ENCODE peak calls at places on chromosomes 4 and X, in nine cellular contexts. One of them, this sample, is unnamed.
A peak's percentile ranks its signal among the peaks of the same experiment; 100 is the strongest.

GRCh38 chr4:7282094-7282370 is 89.7 kb downstream of the SORCS2 start:
- DNase-seq in stimulated activated CD8-positive, alpha-beta memory T cell treated with anti-CD3 and anti-CD28 coated beads, Interleukin-15, amount 100 ng/mL, for 48 hours: no peak
- DNase-seq in activated CD4-positive, CD25-positive, alpha-beta regulatory T cell treated with anti-CD3 and anti-CD28 coated beads, Interleukin-2, amount 50 U/mL, for 72 hours: no peak
- DNase-seq in GM12865: no peak
- DNase-seq in NCI-H2029: no peak
- DNase-seq in activated naive CD4-positive, alpha-beta T cell treated with Interleukin-2 at 50 U/mL for 16 hours: no peak
- DNase-seq in HT-29: no peak
- DNase-seq in CD4-positive, alpha-beta T cell: no peak
- DNase-seq in lower leg skin: no peak
- DNase-seq in this sample: no peak

GRCh38 chr4:6022607-6023288 is 4.5 kb upstream of the C4orf50 start:
- DNase-seq in stimulated activated CD8-positive, alpha-beta memory T cell treated with anti-CD3 and anti-CD28 coated beads, Interleukin-15, amount 100 ng/mL, for 48 hours: no peak
- DNase-seq in activated CD4-positive, CD25-positive, alpha-beta regulatory T cell treated with anti-CD3 and anti-CD28 coated beads, Interleukin-2, amount 50 U/mL, for 72 hours: no peak
- DNase-seq in GM12865: no peak
- DNase-seq in NCI-H2029: no peak
- DNase-seq in activated naive CD4-positive, alpha-beta T cell treated with Interleukin-2 at 50 U/mL for 16 hours: no peak
- DNase-seq in HT-29: no peak
- DNase-seq in CD4-positive, alpha-beta T cell: no peak
- DNase-seq in lower leg skin: no peak
- DNase-seq in this sample: no peak

GRCh38 chr4:23041501-23041900 is 348.8 kb downstream of the GBA3 start:
- DNase-seq in stimulated activated CD8-positive, alpha-beta memory T cell treated with anti-CD3 and anti-CD28 coated beads, Interleukin-15, amount 100 ng/mL, for 48 hours: no peak
- DNase-seq in activated CD4-positive, CD25-positive, alpha-beta regulatory T cell treated with anti-CD3 and anti-CD28 coated beads, Interleukin-2, amount 50 U/mL, for 72 hours: no peak
- DNase-seq in GM12865: no peak
- DNase-seq in NCI-H2029: no peak
- DNase-seq in activated naive CD4-positive, alpha-beta T cell treated with Interleukin-2 at 50 U/mL for 16 hours: no peak
- DNase-seq in HT-29: no peak
- DNase-seq in CD4-positive, alpha-beta T cell: no peak
- DNase-seq in lower leg skin: no peak
- DNase-seq in this sample: no peak

GRCh38 chr4:157265281-157265680 is 44.8 kb downstream of the GRIA2 start:
- DNase-seq in stimulated activated CD8-positive, alpha-beta memory T cell treated with anti-CD3 and anti-CD28 coated beads, Interleukin-15, amount 100 ng/mL, for 48 hours: no peak
- DNase-seq in activated CD4-positive, CD25-positive, alpha-beta regulatory T cell treated with anti-CD3 and anti-CD28 coated beads, Interleukin-2, amount 50 U/mL, for 72 hours: no peak
- DNase-seq in GM12865: no peak
- DNase-seq in NCI-H2029: peak; percentile 82
- DNase-seq in activated naive CD4-positive, alpha-beta T cell treated with Interleukin-2 at 50 U/mL for 16 hours: no peak
- DNase-seq in HT-29: no peak
- DNase-seq in CD4-positive, alpha-beta T cell: no peak
- DNase-seq in lower leg skin: no peak
- DNase-seq in this sample: no peak

GRCh38 chr4:3123201-3123671 is 48.8 kb downstream of the HTT start:
- DNase-seq in stimulated activated CD8-positive, alpha-beta memory T cell treated with anti-CD3 and anti-CD28 coated beads, Interleukin-15, amount 100 ng/mL, for 48 hours: no peak
- DNase-seq in activated CD4-positive, CD25-positive, alpha-beta regulatory T cell treated with anti-CD3 and anti-CD28 coated beads, Interleukin-2, amount 50 U/mL, for 72 hours: no peak
- DNase-seq in GM12865: no peak
- DNase-seq in NCI-H2029: no peak
- DNase-seq in activated naive CD4-positive, alpha-beta T cell treated with Interleukin-2 at 50 U/mL for 16 hours: no peak
- DNase-seq in HT-29: no peak
- DNase-seq in CD4-positive, alpha-beta T cell: no peak
- DNase-seq in lower leg skin: no peak
- DNase-seq in this sample: no peak

GRCh38 chr4:82360298-82361177 is 13.3 kb downstream of the HNRNPD start:
- DNase-seq in stimulated activated CD8-positive, alpha-beta memory T cell treated with anti-CD3 and anti-CD28 coated beads, Interleukin-15, amount 100 ng/mL, for 48 hours: no peak
- DNase-seq in activated CD4-positive, CD25-positive, alpha-beta regulatory T cell treated with anti-CD3 and anti-CD28 coated beads, Interleukin-2, amount 50 U/mL, for 72 hours: no peak
- DNase-seq in GM12865: no peak
- DNase-seq in NCI-H2029: no peak
- DNase-seq in activated naive CD4-positive, alpha-beta T cell treated with Interleukin-2 at 50 U/mL for 16 hours: no peak
- DNase-seq in HT-29: peak; percentile 54
- DNase-seq in CD4-positive, alpha-beta T cell: no peak
- DNase-seq in lower leg skin: no peak
- DNase-seq in this sample: no peak

GRCh38 chr4:10082047-10082446 is 34.6 kb downstream of the WDR1 start:
- DNase-seq in stimulated activated CD8-positive, alpha-beta memory T cell treated with anti-CD3 and anti-CD28 coated beads, Interleukin-15, amount 100 ng/mL, for 48 hours: no peak
- DNase-seq in activated CD4-positive, CD25-positive, alpha-beta regulatory T cell treated with anti-CD3 and anti-CD28 coated beads, Interleukin-2, amount 50 U/mL, for 72 hours: peak; percentile 25
- DNase-seq in GM12865: no peak
- DNase-seq in NCI-H2029: no peak
- DNase-seq in activated naive CD4-positive, alpha-beta T cell treated with Interleukin-2 at 50 U/mL for 16 hours: no peak
- DNase-seq in HT-29: no peak
- DNase-seq in CD4-positive, alpha-beta T cell: no peak
- DNase-seq in lower leg skin: peak; percentile 74
- DNase-seq in this sample: no peak

GRCh38 chr4:69936566-69936965 is 5.7 kb downstream of the CSN1S1 start:
- DNase-seq in stimulated activated CD8-positive, alpha-beta memory T cell treated with anti-CD3 and anti-CD28 coated beads, Interleukin-15, amount 100 ng/mL, for 48 hours: no peak
- DNase-seq in activated CD4-positive, CD25-positive, alpha-beta regulatory T cell treated with anti-CD3 and anti-CD28 coated beads, Interleukin-2, amount 50 U/mL, for 72 hours: no peak
- DNase-seq in GM12865: no peak
- DNase-seq in NCI-H2029: no peak
- DNase-seq in activated naive CD4-positive, alpha-beta T cell treated with Interleukin-2 at 50 U/mL for 16 hours: no peak
- DNase-seq in HT-29: no peak
- DNase-seq in CD4-positive, alpha-beta T cell: no peak
- DNase-seq in lower leg skin: no peak
- DNase-seq in this sample: no peak

GRCh38 chr4:146245899-146246298 is 31.6 kb downstream of the REELD1 start:
- DNase-seq in stimulated activated CD8-positive, alpha-beta memory T cell treated with anti-CD3 and anti-CD28 coated beads, Interleukin-15, amount 100 ng/mL, for 48 hours: no peak
- DNase-seq in activated CD4-positive, CD25-positive, alpha-beta regulatory T cell treated with anti-CD3 and anti-CD28 coated beads, Interleukin-2, amount 50 U/mL, for 72 hours: no peak
- DNase-seq in GM12865: no peak
- DNase-seq in NCI-H2029: no peak
- DNase-seq in activated naive CD4-positive, alpha-beta T cell treated with Interleukin-2 at 50 U/mL for 16 hours: no peak
- DNase-seq in HT-29: no peak
- DNase-seq in CD4-positive, alpha-beta T cell: no peak
- DNase-seq in lower leg skin: no peak
- DNase-seq in this sample: peak; percentile 18

GRCh38 chr4:25792200-25792791 is 70.5 kb downstream of the SEL1L3 start:
- DNase-seq in stimulated activated CD8-positive, alpha-beta memory T cell treated with anti-CD3 and anti-CD28 coated beads, Interleukin-15, amount 100 ng/mL, for 48 hours: no peak
- DNase-seq in activated CD4-positive, CD25-positive, alpha-beta regulatory T cell treated with anti-CD3 and anti-CD28 coated beads, Interleukin-2, amount 50 U/mL, for 72 hours: no peak
- DNase-seq in GM12865: peak; percentile 34
- DNase-seq in NCI-H2029: peak; percentile 66
- DNase-seq in activated naive CD4-positive, alpha-beta T cell treated with Interleukin-2 at 50 U/mL for 16 hours: no peak
- DNase-seq in HT-29: peak; percentile 79
- DNase-seq in CD4-positive, alpha-beta T cell: no peak
- DNase-seq in lower leg skin: peak; percentile 48
- DNase-seq in this sample: peak; percentile 22

GRCh38 chr4:176090115-176090514 is 24.5 kb downstream of the WDR17 start:
- DNase-seq in stimulated activated CD8-positive, alpha-beta memory T cell treated with anti-CD3 and anti-CD28 coated beads, Interleukin-15, amount 100 ng/mL, for 48 hours: no peak
- DNase-seq in activated CD4-positive, CD25-positive, alpha-beta regulatory T cell treated with anti-CD3 and anti-CD28 coated beads, Interleukin-2, amount 50 U/mL, for 72 hours: no peak
- DNase-seq in GM12865: peak; percentile 13
- DNase-seq in NCI-H2029: no peak
- DNase-seq in activated naive CD4-positive, alpha-beta T cell treated with Interleukin-2 at 50 U/mL for 16 hours: no peak
- DNase-seq in HT-29: no peak
- DNase-seq in CD4-positive, alpha-beta T cell: no peak
- DNase-seq in lower leg skin: no peak
- DNase-seq in this sample: no peak

GRCh38 chrX:37776283-37776986 is 3.4 kb upstream of the CYBB start:
- DNase-seq in stimulated activated CD8-positive, alpha-beta memory T cell treated with anti-CD3 and anti-CD28 coated beads, Interleukin-15, amount 100 ng/mL, for 48 hours: no peak
- DNase-seq in activated CD4-positive, CD25-positive, alpha-beta regulatory T cell treated with anti-CD3 and anti-CD28 coated beads, Interleukin-2, amount 50 U/mL, for 72 hours: no peak
- DNase-seq in GM12865: peak; percentile 56
- DNase-seq in NCI-H2029: no peak
- DNase-seq in activated naive CD4-positive, alpha-beta T cell treated with Interleukin-2 at 50 U/mL for 16 hours: no peak
- DNase-seq in HT-29: no peak
- DNase-seq in CD4-positive, alpha-beta T cell: no peak
- DNase-seq in lower leg skin: no peak
- DNase-seq in this sample: no peak

GRCh38 chr4:56743550-56743949 is 62.5 kb upstream of the HOPX start:
- DNase-seq in stimulated activated CD8-positive, alpha-beta memory T cell treated with anti-CD3 and anti-CD28 coated beads, Interleukin-15, amount 100 ng/mL, for 48 hours: no peak
- DNase-seq in activated CD4-positive, CD25-positive, alpha-beta regulatory T cell treated with anti-CD3 and anti-CD28 coated beads, Interleukin-2, amount 50 U/mL, for 72 hours: no peak
- DNase-seq in GM12865: no peak
- DNase-seq in NCI-H2029: peak; percentile 24
- DNase-seq in activated naive CD4-positive, alpha-beta T cell treated with Interleukin-2 at 50 U/mL for 16 hours: no peak
- DNase-seq in HT-29: peak; percentile 71
- DNase-seq in CD4-positive, alpha-beta T cell: no peak
- DNase-seq in lower leg skin: no peak
- DNase-seq in this sample: no peak

GRCh38 chrX:32153586-32153985 is 1057.8 kb downstream of the DMD start:
- DNase-seq in stimulated activated CD8-positive, alpha-beta memory T cell treated with anti-CD3 and anti-CD28 coated beads, Interleukin-15, amount 100 ng/mL, for 48 hours: no peak
- DNase-seq in activated CD4-positive, CD25-positive, alpha-beta regulatory T cell treated with anti-CD3 and anti-CD28 coated beads, Interleukin-2, amount 50 U/mL, for 72 hours: no peak
- DNase-seq in GM12865: no peak
- DNase-seq in NCI-H2029: no peak
- DNase-seq in activated naive CD4-positive, alpha-beta T cell treated with Interleukin-2 at 50 U/mL for 16 hours: no peak
- DNase-seq in HT-29: no peak
- DNase-seq in CD4-positive, alpha-beta T cell: no peak
- DNase-seq in lower leg skin: no peak
- DNase-seq in this sample: no peak

GRCh38 chr4:147136308-147136707 is 190.6 kb upstream of the TTC29 start:
- DNase-seq in stimulated activated CD8-positive, alpha-beta memory T cell treated with anti-CD3 and anti-CD28 coated beads, Interleukin-15, amount 100 ng/mL, for 48 hours: no peak
- DNase-seq in activated CD4-positive, CD25-positive, alpha-beta regulatory T cell treated with anti-CD3 and anti-CD28 coated beads, Interleukin-2, amount 50 U/mL, for 72 hours: no peak
- DNase-seq in GM12865: no peak
- DNase-seq in NCI-H2029: no peak
- DNase-seq in activated naive CD4-positive, alpha-beta T cell treated with Interleukin-2 at 50 U/mL for 16 hours: no peak
- DNase-seq in HT-29: no peak
- DNase-seq in CD4-positive, alpha-beta T cell: no peak
- DNase-seq in lower leg skin: no peak
- DNase-seq in this sample: no peak

GRCh38 chrX:9642270-9642995 is 123.2 kb downstream of the GPR143 start:
- DNase-seq in stimulated activated CD8-positive, alpha-beta memory T cell treated with anti-CD3 and anti-CD28 coated beads, Interleukin-15, amount 100 ng/mL, for 48 hours: no peak
- DNase-seq in activated CD4-positive, CD25-positive, alpha-beta regulatory T cell treated with anti-CD3 and anti-CD28 coated beads, Interleukin-2, amount 50 U/mL, for 72 hours: no peak
- DNase-seq in GM12865: no peak
- DNase-seq in NCI-H2029: no peak
- DNase-seq in activated naive CD4-positive, alpha-beta T cell treated with Interleukin-2 at 50 U/mL for 16 hours: no peak
- DNase-seq in HT-29: no peak
- DNase-seq in CD4-positive, alpha-beta T cell: no peak
- DNase-seq in lower leg skin: no peak
- DNase-seq in this sample: no peak

GRCh38 chrX:97310373-97310772 is 426.7 kb downstream of the RPA4 start:
- DNase-seq in stimulated activated CD8-positive, alpha-beta memory T cell treated with anti-CD3 and anti-CD28 coated beads, Interleukin-15, amount 100 ng/mL, for 48 hours: no peak
- DNase-seq in activated CD4-positive, CD25-positive, alpha-beta regulatory T cell treated with anti-CD3 and anti-CD28 coated beads, Interleukin-2, amount 50 U/mL, for 72 hours: no peak
- DNase-seq in GM12865: no peak
- DNase-seq in NCI-H2029: no peak
- DNase-seq in activated naive CD4-positive, alpha-beta T cell treated with Interleukin-2 at 50 U/mL for 16 hours: no peak
- DNase-seq in HT-29: no peak
- DNase-seq in CD4-positive, alpha-beta T cell: no peak
- DNase-seq in lower leg skin: no peak
- DNase-seq in this sample: no peak

GRCh38 chr4:37241646-37242045 is 2.9 kb upstream of the NWD2 start:
- DNase-seq in stimulated activated CD8-positive, alpha-beta memory T cell treated with anti-CD3 and anti-CD28 coated beads, Interleukin-15, amount 100 ng/mL, for 48 hours: no peak
- DNase-seq in activated CD4-positive, CD25-positive, alpha-beta regulatory T cell treated with anti-CD3 and anti-CD28 coated beads, Interleukin-2, amount 50 U/mL, for 72 hours: no peak
- DNase-seq in GM12865: peak; percentile 47
- DNase-seq in NCI-H2029: no peak
- DNase-seq in activated naive CD4-positive, alpha-beta T cell treated with Interleukin-2 at 50 U/mL for 16 hours: no peak
- DNase-seq in HT-29: no peak
- DNase-seq in CD4-positive, alpha-beta T cell: no peak
- DNase-seq in lower leg skin: no peak
- DNase-seq in this sample: no peak

GRCh38 chr4:85000343-85000742 is 33.9 kb upstream of the WDFY3 start:
- DNase-seq in stimulated activated CD8-positive, alpha-beta memory T cell treated with anti-CD3 and anti-CD28 coated beads, Interleukin-15, amount 100 ng/mL, for 48 hours: no peak
- DNase-seq in activated CD4-positive, CD25-positive, alpha-beta regulatory T cell treated with anti-CD3 and anti-CD28 coated beads, Interleukin-2, amount 50 U/mL, for 72 hours: no peak
- DNase-seq in GM12865: no peak
- DNase-seq in NCI-H2029: no peak
- DNase-seq in activated naive CD4-positive, alpha-beta T cell treated with Interleukin-2 at 50 U/mL for 16 hours: no peak
- DNase-seq in HT-29: no peak
- DNase-seq in CD4-positive, alpha-beta T cell: no peak
- DNase-seq in lower leg skin: no peak
- DNase-seq in this sample: no peak

GRCh38 chr4:8167815-8168214 is 9.2 kb upstream of the ABLIM2 start:
- DNase-seq in stimulated activated CD8-positive, alpha-beta memory T cell treated with anti-CD3 and anti-CD28 coated beads, Interleukin-15, amount 100 ng/mL, for 48 hours: no peak
- DNase-seq in activated CD4-positive, CD25-positive, alpha-beta regulatory T cell treated with anti-CD3 and anti-CD28 coated beads, Interleukin-2, amount 50 U/mL, for 72 hours: no peak
- DNase-seq in GM12865: no peak
- DNase-seq in NCI-H2029: no peak
- DNase-seq in activated naive CD4-positive, alpha-beta T cell treated with Interleukin-2 at 50 U/mL for 16 hours: no peak
- DNase-seq in HT-29: peak; percentile 35
- DNase-seq in CD4-positive, alpha-beta T cell: no peak
- DNase-seq in lower leg skin: no peak
- DNase-seq in this sample: no peak

GRCh38 chr4:37389967-37390580 is 145.5 kb downstream of the NWD2 start:
- DNase-seq in stimulated activated CD8-positive, alpha-beta memory T cell treated with anti-CD3 and anti-CD28 coated beads, Interleukin-15, amount 100 ng/mL, for 48 hours: no peak
- DNase-seq in activated CD4-positive, CD25-positive, alpha-beta regulatory T cell treated with anti-CD3 and anti-CD28 coated beads, Interleukin-2, amount 50 U/mL, for 72 hours: no peak
- DNase-seq in GM12865: peak; percentile 80
- DNase-seq in NCI-H2029: peak; percentile 29
- DNase-seq in activated naive CD4-positive, alpha-beta T cell treated with Interleukin-2 at 50 U/mL for 16 hours: no peak
- DNase-seq in HT-29: peak; percentile 78
- DNase-seq in CD4-positive, alpha-beta T cell: no peak
- DNase-seq in lower leg skin: no peak
- DNase-seq in this sample: peak; percentile 16

GRCh38 chr4:17082186-17082585 is 183.7 kb upstream of the LDB2 start:
- DNase-seq in stimulated activated CD8-positive, alpha-beta memory T cell treated with anti-CD3 and anti-CD28 coated beads, Interleukin-15, amount 100 ng/mL, for 48 hours: no peak
- DNase-seq in activated CD4-positive, CD25-positive, alpha-beta regulatory T cell treated with anti-CD3 and anti-CD28 coated beads, Interleukin-2, amount 50 U/mL, for 72 hours: no peak
- DNase-seq in GM12865: no peak
- DNase-seq in NCI-H2029: no peak
- DNase-seq in activated naive CD4-positive, alpha-beta T cell treated with Interleukin-2 at 50 U/mL for 16 hours: no peak
- DNase-seq in HT-29: no peak
- DNase-seq in CD4-positive, alpha-beta T cell: no peak
- DNase-seq in lower leg skin: no peak
- DNase-seq in this sample: no peak

GRCh38 chr4:156968479-156968984 is 3.1 kb downstream of the PDGFC start:
- DNase-seq in stimulated activated CD8-positive, alpha-beta memory T cell treated with anti-CD3 and anti-CD28 coated beads, Interleukin-15, amount 100 ng/mL, for 48 hours: no peak
- DNase-seq in activated CD4-positive, CD25-positive, alpha-beta regulatory T cell treated with anti-CD3 and anti-CD28 coated beads, Interleukin-2, amount 50 U/mL, for 72 hours: no peak
- DNase-seq in GM12865: peak; percentile 68
- DNase-seq in NCI-H2029: peak; percentile 28
- DNase-seq in activated naive CD4-positive, alpha-beta T cell treated with Interleukin-2 at 50 U/mL for 16 hours: no peak
- DNase-seq in HT-29: peak; percentile 77
- DNase-seq in CD4-positive, alpha-beta T cell: no peak
- DNase-seq in lower leg skin: peak; percentile 89
- DNase-seq in this sample: peak; percentile 32

GRCh38 chr4:150971901-150972300 is 43.2 kb downstream of the LRBA start:
- DNase-seq in stimulated activated CD8-positive, alpha-beta memory T cell treated with anti-CD3 and anti-CD28 coated beads, Interleukin-15, amount 100 ng/mL, for 48 hours: no peak
- DNase-seq in activated CD4-positive, CD25-positive, alpha-beta regulatory T cell treated with anti-CD3 and anti-CD28 coated beads, Interleukin-2, amount 50 U/mL, for 72 hours: no peak
- DNase-seq in GM12865: no peak
- DNase-seq in NCI-H2029: no peak
- DNase-seq in activated naive CD4-positive, alpha-beta T cell treated with Interleukin-2 at 50 U/mL for 16 hours: no peak
- DNase-seq in HT-29: no peak
- DNase-seq in CD4-positive, alpha-beta T cell: no peak
- DNase-seq in lower leg skin: no peak
- DNase-seq in this sample: no peak

GRCh38 chr4:142721187-142721586 is 124.9 kb downstream of the INPP4B start:
- DNase-seq in stimulated activated CD8-positive, alpha-beta memory T cell treated with anti-CD3 and anti-CD28 coated beads, Interleukin-15, amount 100 ng/mL, for 48 hours: no peak
- DNase-seq in activated CD4-positive, CD25-positive, alpha-beta regulatory T cell treated with anti-CD3 and anti-CD28 coated beads, Interleukin-2, amount 50 U/mL, for 72 hours: no peak
- DNase-seq in GM12865: no peak
- DNase-seq in NCI-H2029: no peak
- DNase-seq in activated naive CD4-positive, alpha-beta T cell treated with Interleukin-2 at 50 U/mL for 16 hours: no peak
- DNase-seq in HT-29: peak; percentile 24
- DNase-seq in CD4-positive, alpha-beta T cell: no peak
- DNase-seq in lower leg skin: no peak
- DNase-seq in this sample: no peak

This sample was measured in activated naive CD8-positive, alpha-beta T cell treated with anti-CD3 and anti-CD28 coated beads, Interleukin-2, amount 50 U/mL, for 24 hours.